ENCODE peak calls at places on chromosomes 4 and X, in five cellular contexts. One of them, this sample, is unnamed.

GRCh38 chrX:39757971-39758370 is 339.8 kb downstream of the BCOR start:
- DNase-seq in psoas muscle: no peak
- DNase-seq in cardiac fibroblast: peak
- DNase-seq in kidney epithelial cell: no peak
- DNase-seq in AG09309: peak
- DNase-seq in this sample: peak

GRCh38 chr4:151659631-151660030 is 101.2 kb downstream of the GATB start:
- DNase-seq in AG09309: no peak
- DNase-seq in kidney epithelial cell: no peak
- DNase-seq in cardiac fibroblast: no peak
- DNase-seq in psoas muscle: peak
- DNase-seq in this sample: peak

GRCh38 chr4:140930556-140930955 is 174.4 kb upstream of the TBC1D9 start:
- DNase-seq in psoas muscle: no peak
- DNase-seq in cardiac fibroblast: no peak
- DNase-seq in AG09309: no peak
- DNase-seq in kidney epithelial cell: no peak
- DNase-seq in this sample: no peak

GRCh38 chrX:13761606-13762005 is 27.1 kb downstream of the OFD1 start:
- DNase-seq in cardiac fibroblast: peak
- DNase-seq in psoas muscle: no peak
- DNase-seq in kidney epithelial cell: no peak
- DNase-seq in AG09309: no peak
- DNase-seq in this sample: no peak

GRCh38 chrX:38313190-38313589 is 14.1 kb downstream of the RPGR start:
- DNase-seq in AG09309: no peak
- DNase-seq in cardiac fibroblast: peak
- DNase-seq in kidney epithelial cell: no peak
- DNase-seq in psoas muscle: no peak
- DNase-seq in this sample: peak

GRCh38 chr4:123997116-123997515 is 600.5 kb downstream of the SPRY1 start:
- DNase-seq in cardiac fibroblast: no peak
- DNase-seq in kidney epithelial cell: no peak
- DNase-seq in AG09309: no peak
- DNase-seq in psoas muscle: no peak
- DNase-seq in this sample: no peak

GRCh38 chr4:168832746-168833575 is 177.1 kb downstream of the CBR4 start:
- DNase-seq in kidney epithelial cell: no peak
- DNase-seq in psoas muscle: peak
- DNase-seq in AG09309: no peak
- DNase-seq in cardiac fibroblast: peak
- DNase-seq in this sample: no peak

GRCh38 chrX:13000311-13000811 is 25.5 kb downstream of the TMSB4X start:
- DNase-seq in kidney epithelial cell: no peak
- DNase-seq in AG09309: no peak
- DNase-seq in cardiac fibroblast: no peak
- DNase-seq in psoas muscle: no peak
- DNase-seq in this sample: no peak

GRCh38 chr4:30721353-30722091 is 1.4 kb downstream of the PCDH7 start:
- DNase-seq in AG09309: no peak
- DNase-seq in kidney epithelial cell: no peak
- DNase-seq in cardiac fibroblast: peak
- DNase-seq in psoas muscle: peak
- DNase-seq in this sample: no peak

GRCh38 chr4:32207456-32207855 is 1487.3 kb downstream of the PCDH7 start:
- DNase-seq in cardiac fibroblast: peak
- DNase-seq in AG09309: no peak
- DNase-seq in psoas muscle: no peak
- DNase-seq in kidney epithelial cell: no peak
- DNase-seq in this sample: no peak

GRCh38 chr4:106032851-106033286 is 137.6 kb downstream of the NPNT start:
- DNase-seq in cardiac fibroblast: peak
- DNase-seq in psoas muscle: no peak
- DNase-seq in kidney epithelial cell: no peak
- DNase-seq in AG09309: no peak
- DNase-seq in this sample: peak

GRCh38 chr4:499563-499962 is 553 bp downstream of the PIGG start:
- DNase-seq in AG09309: no peak
- DNase-seq in kidney epithelial cell: no peak
- DNase-seq in psoas muscle: no peak
- DNase-seq in cardiac fibroblast: no peak
- DNase-seq in this sample: no peak

GRCh38 chrX:46327229-46328081 is 217.8 kb downstream of the ZNF674 start:
- DNase-seq in cardiac fibroblast: peak
- DNase-seq in psoas muscle: no peak
- DNase-seq in kidney epithelial cell: peak
- DNase-seq in AG09309: no peak
- DNase-seq in this sample: peak

GRCh38 chr4:110514889-110515479 is 39.0 kb downstream of the ENPEP start:
- DNase-seq in AG09309: no peak
- DNase-seq in psoas muscle: no peak
- DNase-seq in kidney epithelial cell: no peak
- DNase-seq in cardiac fibroblast: peak
- DNase-seq in this sample: peak

GRCh38 chr4:148311493-148311892 is 130.7 kb downstream of the NR3C2 start:
- DNase-seq in AG09309: no peak
- DNase-seq in psoas muscle: no peak
- DNase-seq in kidney epithelial cell: no peak
- DNase-seq in cardiac fibroblast: no peak
- DNase-seq in this sample: no peak

GRCh38 chr4:169485791-169486742 is 126.3 kb downstream of the NEK1 start:
- DNase-seq in AG09309: peak
- DNase-seq in psoas muscle: no peak
- DNase-seq in kidney epithelial cell: peak
- DNase-seq in cardiac fibroblast: peak
- DNase-seq in this sample: peak

GRCh38 chrX:140087865-140088264 is 122.5 kb upstream of the CXorf66 start:
- DNase-seq in psoas muscle: no peak
- DNase-seq in cardiac fibroblast: no peak
- DNase-seq in AG09309: no peak
- DNase-seq in kidney epithelial cell: no peak
- DNase-seq in this sample: no peak

GRCh38 chr4:88002786-88003185 is 4.6 kb upstream of the PKD2 start:
- DNase-seq in psoas muscle: no peak
- DNase-seq in kidney epithelial cell: no peak
- DNase-seq in AG09309: no peak
- DNase-seq in cardiac fibroblast: no peak
- DNase-seq in this sample: peak

GRCh38 chr4:156475322-156475721 is 496.3 kb downstream of the PDGFC start:
- DNase-seq in cardiac fibroblast: peak
- DNase-seq in AG09309: peak
- DNase-seq in psoas muscle: no peak
- DNase-seq in kidney epithelial cell: peak
- DNase-seq in this sample: peak

GRCh38 chrX:108468486-108468885 is 28.8 kb downstream of the COL4A5 start:
- DNase-seq in AG09309: no peak
- DNase-seq in psoas muscle: no peak
- DNase-seq in cardiac fibroblast: peak
- DNase-seq in kidney epithelial cell: no peak
- DNase-seq in this sample: peak

GRCh38 chr4:169385356-169385755 is 114.6 kb upstream of the SH3RF1 start:
- DNase-seq in cardiac fibroblast: peak
- DNase-seq in AG09309: no peak
- DNase-seq in kidney epithelial cell: no peak
- DNase-seq in psoas muscle: no peak
- DNase-seq in this sample: peak

GRCh38 chr4:31917334-31917733 is 1197.2 kb downstream of the PCDH7 start:
- DNase-seq in kidney epithelial cell: peak
- DNase-seq in psoas muscle: no peak
- DNase-seq in cardiac fibroblast: no peak
- DNase-seq in AG09309: no peak
- DNase-seq in this sample: no peak

GRCh38 chr4:144716778-144717177 is 70.8 kb downstream of the HHIP start:
- DNase-seq in AG09309: no peak
- DNase-seq in cardiac fibroblast: peak
- DNase-seq in psoas muscle: no peak
- DNase-seq in kidney epithelial cell: no peak
- DNase-seq in this sample: no peak

GRCh38 chr4:169030575-169030982 is 20.5 kb upstream of the CBR4 start:
- DNase-seq in AG09309: no peak
- DNase-seq in psoas muscle: no peak
- DNase-seq in kidney epithelial cell: no peak
- DNase-seq in cardiac fibroblast: peak
- DNase-seq in this sample: peak

GRCh38 chr4:97395980-97396562 is 747.2 kb downstream of the STPG2 start:
- DNase-seq in AG09309: no peak
- DNase-seq in cardiac fibroblast: no peak
- DNase-seq in psoas muscle: no peak
- DNase-seq in kidney epithelial cell: no peak
- DNase-seq in this sample: no peak

GRCh38 chrX:17629519-17629918 is 107.8 kb upstream of the SCML1 start:
- DNase-seq in cardiac fibroblast: no peak
- DNase-seq in psoas muscle: no peak
- DNase-seq in kidney epithelial cell: no peak
- DNase-seq in AG09309: no peak
- DNase-seq in this sample: no peak

GRCh38 chrX:48910926-48911406 is 480 bp downstream of the SLC35A2 start:
- DNase-seq in cardiac fibroblast: peak
- DNase-seq in kidney epithelial cell: no peak
- DNase-seq in AG09309: no peak
- DNase-seq in psoas muscle: no peak
- DNase-seq in this sample: peak

GRCh38 chr4:138751290-138751689 is 264.3 kb upstream of the NOCT start:
- DNase-seq in kidney epithelial cell: no peak
- DNase-seq in cardiac fibroblast: peak
- DNase-seq in psoas muscle: no peak
- DNase-seq in AG09309: no peak
- DNase-seq in this sample: peak

GRCh38 chr4:41719417-41719816 is 29.1 kb downstream of the PHOX2B start:
- DNase-seq in psoas muscle: no peak
- DNase-seq in kidney epithelial cell: no peak
- DNase-seq in AG09309: no peak
- DNase-seq in cardiac fibroblast: peak
- DNase-seq in this sample: peak

GRCh38 chr4:31040106-31040505 is 319.9 kb downstream of the PCDH7 start:
- DNase-seq in psoas muscle: no peak
- DNase-seq in cardiac fibroblast: no peak
- DNase-seq in AG09309: no peak
- DNase-seq in kidney epithelial cell: no peak
- DNase-seq in this sample: no peak

GRCh38 chrX:70124678-70125077 is 8.6 kb upstream of the IGBP1 start:
- DNase-seq in psoas muscle: no peak
- DNase-seq in cardiac fibroblast: no peak
- DNase-seq in AG09309: no peak
- DNase-seq in kidney epithelial cell: no peak
- DNase-seq in this sample: no peak

GRCh38 chrX:9708923-9709553 is 56.6 kb downstream of the GPR143 start:
- DNase-seq in cardiac fibroblast: peak
- DNase-seq in kidney epithelial cell: no peak
- DNase-seq in AG09309: peak
- DNase-seq in psoas muscle: peak
- DNase-seq in this sample: peak

GRCh38 chrX:40172169-40172979 is 74.6 kb upstream of the BCOR start:
- DNase-seq in kidney epithelial cell: no peak
- DNase-seq in psoas muscle: peak
- DNase-seq in AG09309: no peak
- DNase-seq in cardiac fibroblast: peak
- DNase-seq in this sample: peak

GRCh38 chrX:27186671-27187070 is 276.5 kb downstream of the PPP4R3C start:
- DNase-seq in kidney epithelial cell: no peak
- DNase-seq in psoas muscle: no peak
- DNase-seq in AG09309: no peak
- DNase-seq in cardiac fibroblast: peak
- DNase-seq in this sample: peak

GRCh38 chr4:131644619-131645018 is 1504.5 kb upstream of the PCDH10 start:
- DNase-seq in kidney epithelial cell: peak
- DNase-seq in psoas muscle: no peak
- DNase-seq in cardiac fibroblast: peak
- DNase-seq in AG09309: no peak
- DNase-seq in this sample: no peak

GRCh38 chr4:23871420-23871819 is 18.4 kb downstream of the PPARGC1A start:
- DNase-seq in kidney epithelial cell: no peak
- DNase-seq in cardiac fibroblast: no peak
- DNase-seq in AG09309: no peak
- DNase-seq in psoas muscle: no peak
- DNase-seq in this sample: no peak

GRCh38 chr4:23861897-23862296 is 27.9 kb downstream of the PPARGC1A start:
- DNase-seq in kidney epithelial cell: no peak
- DNase-seq in cardiac fibroblast: no peak
- DNase-seq in AG09309: no peak
- DNase-seq in psoas muscle: no peak
- DNase-seq in this sample: no peak

GRCh38 chr4:23866450-23866849 is 23.4 kb downstream of the PPARGC1A start:
- DNase-seq in cardiac fibroblast: no peak
- DNase-seq in kidney epithelial cell: no peak
- DNase-seq in psoas muscle: no peak
- DNase-seq in AG09309: no peak
- DNase-seq in this sample: no peak
- H3K4me3 ChIP-seq in cardiac fibroblast: no peak
- H3K4me3 ChIP-seq in kidney epithelial cell: no peak
- H3K4me3 ChIP-seq in psoas muscle: no peak
- H3K4me3 ChIP-seq in AG09309: no peak
- H3K4me3 ChIP-seq in this sample: no peak

GRCh38 chr4:56641494-56642051 is 39.5 kb downstream of the HOPX start:
- DNase-seq in kidney epithelial cell: peak
- DNase-seq in AG09309: peak
- DNase-seq in cardiac fibroblast: peak
- DNase-seq in psoas muscle: no peak
- DNase-seq in this sample: peak
- TF ChIP-seq CTCF in kidney epithelial cell: peak
- TF ChIP-seq CTCF in AG09309: peak
- TF ChIP-seq CTCF in cardiac fibroblast: peak
- TF ChIP-seq CTCF in psoas muscle: no peak
- TF ChIP-seq CTCF in this sample: peak

GRCh38 chr4:150591284-150591874 is 9.4 kb downstream of the MAB21L2 start:
- DNase-seq in psoas muscle: no peak
- DNase-seq in AG09309: no peak
- DNase-seq in kidney epithelial cell: no peak
- DNase-seq in cardiac fibroblast: no peak
- DNase-seq in this sample: no peak
- H3K4me3 ChIP-seq in psoas muscle: no peak
- H3K4me3 ChIP-seq in AG09309: no peak
- H3K4me3 ChIP-seq in kidney epithelial cell: no peak
- H3K4me3 ChIP-seq in cardiac fibroblast: no peak
- H3K4me3 ChIP-seq in this sample: no peak

DNA sequence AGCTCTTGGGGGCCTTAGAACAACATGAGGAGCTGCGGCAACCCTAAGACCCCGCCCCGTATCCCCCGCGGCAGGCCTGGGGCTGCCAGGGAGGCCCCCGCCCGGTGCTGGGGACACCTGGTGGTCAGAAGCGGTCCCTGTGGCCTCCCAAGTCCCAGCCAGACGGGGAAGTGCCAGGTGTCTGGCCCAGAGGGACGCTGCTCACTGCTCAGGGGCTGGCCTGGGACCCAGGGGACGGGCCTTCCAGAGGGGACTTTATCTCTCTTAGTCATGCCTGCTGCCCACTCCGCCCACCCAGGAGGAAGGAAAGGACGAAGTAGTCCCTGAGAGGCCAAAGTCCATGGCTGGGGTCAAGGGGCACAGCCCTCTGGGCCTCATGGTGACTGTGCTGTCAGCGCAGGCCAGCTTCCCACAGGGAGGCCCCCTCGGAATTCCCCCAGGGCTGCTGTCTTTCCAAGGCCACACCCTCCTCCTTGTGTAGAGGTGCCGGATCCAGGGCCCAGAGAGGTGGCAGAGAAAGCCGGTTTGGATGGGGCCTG is 31.0 kb upstream of the HTRA3 start:
- DNase-seq in cardiac fibroblast: no peak
- DNase-seq in kidney epithelial cell: no peak
- DNase-seq in psoas muscle: no peak
- DNase-seq in AG09309: no peak
- DNase-seq in this sample: no peak
- TF ChIP-seq CTCF in cardiac fibroblast: peak
- TF ChIP-seq CTCF in kidney epithelial cell: peak
- TF ChIP-seq CTCF in psoas muscle: peak
- TF ChIP-seq CTCF in AG09309: peak
- TF ChIP-seq CTCF in this sample: peak